ENCODE peak calls at places on chromosomes 1 and 21, in four cellular contexts. L, V, U and Q are unnamed samples.

GRCh38 chr1:107590087-107590486 is 374.9 kb downstream of the VAV3 start:
- DNase-seq in V (no peak), U (no peak), L (no peak), Q (no peak)

GRCh38 chr1:228905579-228905978 is 170.3 kb downstream of the RHOU start:
- DNase-seq in V (no peak), L (no peak), U (no peak), Q (no peak)

GRCh38 chr1:209585672-209586071 is 2.2 kb downstream of the CAMK1G start:
- DNase-seq in U (no peak), V (no peak), L (no peak), Q (no peak)

GRCh38 chr1:20988943-20989342 is 187.8 kb downstream of the EIF4G3 start:
- DNase-seq in L (no peak), V (no peak), U (no peak), Q (no peak)

GRCh38 chr1:183898001-183898396 is 93.1 kb downstream of the RGL1 start:
- DNase-seq in L (no peak), U (no peak), V (no peak), Q (no peak)

GRCh38 chr1:51329443-51330325 is 678 bp downstream of the TTC39A start:
- DNase-seq in L (no peak), U (no peak), V (no peak), Q (no peak)

GRCh38 chr1:203428981-203429599 is 46.5 kb upstream of the PRELP start:
- DNase-seq in V (no peak), L (no peak), U (no peak), Q (no peak)

GRCh38 chr1:172154571-172154970 is 265.9 kb upstream of the C1orf105 start:
- DNase-seq in L (no peak), U (peak), V (peak), Q (no peak)

GRCh38 chr1:195709821-195710220 is 898.4 kb downstream of the KCNT2 start:
- DNase-seq in V (no peak), L (no peak), U (no peak), Q (no peak)

GRCh38 chr1:55640708-55641473 is 425.7 kb upstream of the USP24 start:
- DNase-seq in L (no peak), V (peak), U (peak), Q (no peak)

GRCh38 chr1:160722726-160723125 is 11.1 kb upstream of the CD48 start:
- DNase-seq in L (no peak), V (no peak), U (no peak), Q (no peak)

GRCh38 chr21:44749759-44750674 is 38.6 kb upstream of the TSPEAR start:
- DNase-seq in V (no peak), U (no peak), L (no peak), Q (no peak)